ENCODE peak calls at places on chromosomes 7 and 10, in four cellular contexts. Y is GM23248; V is pancreas; C is CD8-positive, alpha-beta T cell. J is an unnamed sample.

GRCh38 chr10:70668454-70668970 is 3.8 kb upstream of the ADAMTS14 start:
- DNase-seq in Y (peak; percentile 48), V (no peak), C (no peak), J (no peak)

GRCh38 chr10:128030498-128031072 is 95.6 kb downstream of the MKI67 start:
- DNase-seq in Y (no peak), V (no peak), C (no peak), J (no peak)

GRCh38 chr10:46992794-46993552 is 81.7 kb downstream of the PTPN20 start:
- DNase-seq in Y (peak; percentile 85), V (no peak), C (no peak), J (peak; percentile 26)

GRCh38 chr10:104216631-104217030 is 15.5 kb downstream of the CFAP43 start:
- DNase-seq in Y (no peak), V (no peak), C (no peak), J (no peak)

GRCh38 chr7:30162133-30162532 is 27.3 kb downstream of the MTURN start:
- DNase-seq in Y (no peak), V (no peak), C (no peak), J (no peak)

GRCh38 chr10:31101123-31101522 is 69.5 kb upstream of the ZNF438 start:
- DNase-seq in Y (peak; percentile 88), V (no peak), C (peak; percentile 39), J (peak; percentile 88)

GRCh38 chr10:11789294-11789693 is 33.9 kb upstream of the PROSER2 start:
- DNase-seq in Y (no peak), V (no peak), C (no peak), J (no peak)

GRCh38 chr7:37714606-37715005 is 31.0 kb downstream of the GPR141 start:
- DNase-seq in Y (no peak), V (no peak), C (no peak), J (no peak)

GRCh38 chr10:88401671-88402347 is 181.3 kb downstream of the RNLS start:
- DNase-seq in Y (peak; percentile 57), V (no peak), C (no peak), J (no peak)

GRCh38 chr10:986137-986825 is 2.0 kb upstream of the GTPBP4 start:
- DNase-seq in Y (peak; percentile 66), V (no peak), C (no peak), J (peak; percentile 26)

GRCh38 chr10:92238586-92239098 is 52.2 kb downstream of the CPEB3 start:
- DNase-seq in Y (peak; percentile 92), V (no peak), C (no peak), J (peak; percentile 90)

GRCh38 chr10:108911814-108912541 is 1011.3 kb downstream of the XPNPEP1 start:
- DNase-seq in Y (peak; percentile 87), V (peak; percentile 86), C (no peak), J (no peak)

GRCh38 chr10:3683560-3683959 is 101.4 kb downstream of the KLF6 start:
- DNase-seq in Y (no peak), V (no peak), C (no peak), J (no peak)

GRCh38 chr7:155538293-155538692 is 8.1 kb downstream of the CNPY1 start:
- DNase-seq in Y (no peak), V (no peak), C (no peak), J (no peak)

GRCh38 chr10:93221521-93221920 is 147.8 kb downstream of the CYP26A1 start:
- DNase-seq in Y (no peak), V (no peak), C (no peak), J (no peak)

GRCh38 chr10:11881477-11882417 is 58.6 kb downstream of the PROSER2 start:
- DNase-seq in Y (peak; percentile 52), V (no peak), C (no peak), J (peak; percentile 90)

GRCh38 chr7:130734525-130735272 is 692 bp upstream of the KLF14 start:
- DNase-seq in Y (no peak), V (no peak), C (no peak), J (no peak)

GRCh38 chr10:70846795-70847194 is 31.0 kb downstream of the SGPL1 start:
- DNase-seq in Y (no peak), V (no peak), C (no peak), J (no peak)

GRCh38 chr7:107180378-107180777 is 11.6 kb downstream of the HBP1 start:
- DNase-seq in Y (peak; percentile 62), V (peak; percentile 65), C (peak; percentile 43), J (peak; percentile 35)

GRCh38 chr7:35253182-35253679 is 669 bp downstream of the TBX20 start:
- DNase-seq in Y (no peak), V (no peak), C (no peak), J (no peak)

GRCh38 chr7:87317691-87318245 is 27.7 kb upstream of the CROT start:
- DNase-seq in Y (no peak), V (no peak), C (no peak), J (no peak)

GRCh38 chr10:82762641-82763040 is 887.6 kb downstream of the NRG3 start:
- DNase-seq in Y (no peak), V (no peak), C (no peak), J (no peak)

GRCh38 chr7:36149694-36150452 is 3.2 kb upstream of the EEPD1 start:
- DNase-seq in Y (no peak), V (no peak), C (no peak), J (peak; percentile 80)

GRCh38 chr10:113958631-113959382 is 84.9 kb upstream of the ADRB1 start:
- DNase-seq in Y (peak; percentile 96), V (no peak), C (no peak), J (peak; percentile 73)

GRCh38 chr10:51523440-51523839 is 176.0 kb downstream of the CSTF2T start:
- DNase-seq in Y (no peak), V (no peak), C (no peak), J (no peak)

GRCh38 chr10:88165849-88166271 is 302.4 kb downstream of the PTEN start:
- DNase-seq in Y (peak; percentile 85), V (no peak), C (no peak), J (no peak)

GRCh38 chr10:90112681-90113080 is 411.3 kb downstream of the KIF20B start:
- DNase-seq in Y (no peak), V (no peak), C (no peak), J (no peak)

GRCh38 chr10:114856544-114857287 is 35.1 kb downstream of the FHIP2A start:
- DNase-seq in Y (peak; percentile 85), V (no peak), C (no peak), J (peak; percentile 12)

GRCh38 chr10:76010703-76011102 is 579.3 kb downstream of the LRMDA start:
- DNase-seq in Y (no peak), V (no peak), C (no peak), J (no peak)

GRCh38 chr7:2638224-2638991 is 6.6 kb downstream of the TTYH3 start:
- DNase-seq in Y (peak; percentile 92), V (no peak), C (no peak), J (no peak)

GRCh38 chr7:92645531-92646061 is 55.4 kb upstream of the FAM133B start:
- DNase-seq in Y (no peak), V (no peak), C (no peak), J (peak; percentile 21)

DNA sequence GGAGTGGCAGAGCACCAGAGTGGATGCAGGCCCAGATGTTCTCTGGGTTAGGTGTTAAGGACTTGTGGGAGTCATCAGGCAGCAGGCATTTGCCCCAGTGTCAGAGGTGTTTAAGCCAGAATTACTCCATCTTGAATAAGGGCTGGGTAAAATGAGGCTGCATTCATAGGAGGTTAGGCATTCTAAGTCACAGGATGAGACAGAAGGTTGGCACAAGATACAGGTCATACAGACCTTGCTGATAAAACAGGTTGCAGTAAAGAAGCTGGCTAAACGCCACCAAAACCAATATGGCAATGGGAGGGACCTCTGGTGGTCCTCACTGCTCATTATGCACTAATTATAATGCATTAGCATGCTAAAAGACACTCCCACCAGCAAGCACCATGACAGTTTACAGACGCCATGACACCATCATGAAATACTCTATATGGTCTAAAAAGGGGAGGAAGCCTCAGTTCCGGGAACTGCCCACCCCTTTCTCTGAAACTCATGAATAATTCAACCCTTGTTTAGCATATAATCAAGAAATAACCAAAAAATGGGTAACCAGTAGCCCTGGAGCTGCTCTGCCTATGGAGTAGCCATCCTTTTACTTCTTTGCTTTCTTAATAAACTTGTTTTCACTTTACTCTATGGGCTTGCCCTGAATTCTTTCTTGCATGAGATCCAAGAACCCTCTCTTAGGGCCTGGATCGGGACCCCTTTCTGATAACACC is 882 bp upstream of the LRRC61 start:
- DNase-seq in Y (no peak), V (no peak), C (no peak), J (peak; percentile 58)
- H3K27ac ChIP-seq in Y (no peak overlapping the region), V (peak overlapping the region; percentile 99), C (peak overlapping the region; percentile 74), J (peak overlapping the region; percentile 83)

DNA sequence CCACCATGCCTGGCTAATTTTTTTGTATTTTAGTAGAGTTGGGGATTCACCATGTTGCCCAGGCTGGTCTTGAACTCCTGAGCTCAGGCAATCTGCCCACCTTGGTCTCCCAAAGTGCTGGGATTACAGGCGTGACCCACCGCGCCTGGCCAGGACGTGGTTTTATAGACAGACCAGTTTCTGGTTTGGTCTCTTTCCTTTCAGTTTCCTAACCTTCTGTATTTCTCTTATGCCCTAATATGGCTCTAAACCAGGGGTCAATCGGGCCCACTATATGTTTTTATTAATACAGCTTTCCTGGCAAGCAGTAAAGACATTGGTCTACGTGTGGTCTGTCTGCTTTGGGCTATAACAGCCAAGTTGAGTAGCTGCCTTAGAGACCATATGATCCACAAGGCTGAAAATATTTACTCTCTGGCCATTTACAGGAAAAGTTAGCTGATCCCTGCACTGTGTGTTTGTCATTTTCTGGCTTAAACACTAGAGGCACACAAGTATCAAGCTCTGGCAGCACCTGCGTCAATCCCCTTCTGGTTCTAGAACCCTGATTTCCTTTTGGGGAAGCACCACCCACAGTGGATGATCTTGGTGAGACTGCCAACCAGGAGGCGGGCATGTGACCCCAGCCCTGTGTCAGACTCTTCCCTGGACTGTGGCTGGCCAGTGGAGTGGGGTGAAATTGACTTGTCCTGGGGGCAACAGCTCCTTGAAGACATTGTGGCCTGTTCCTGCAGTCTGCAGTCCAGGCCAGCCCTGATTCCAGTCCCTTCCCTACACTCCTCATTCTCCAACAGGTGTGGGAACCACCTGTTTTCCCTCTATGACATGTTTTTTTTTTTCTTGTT is 497.2 kb downstream of the PLXNA4 start:
- DNase-seq in Y (no peak), V (no peak), C (no peak), J (no peak)
- H3K27ac ChIP-seq in Y (no peak overlapping the region), V (no peak overlapping the region), C (no peak overlapping the region), J (no peak overlapping the region)

GRCh38 chr10:96509017-96509641 is 4.6 kb downstream of the TLL2 start:
- DNase-seq in Y (peak; percentile 86), V (no peak), C (no peak), J (no peak)

GRCh38 chr10:96507044-96507443 is 6.7 kb downstream of the TLL2 start:
- DNase-seq in Y (no peak), V (no peak), C (no peak), J (no peak)

GRCh38 chr10:96502561-96503267 is 11.0 kb downstream of the TLL2 start:
- DNase-seq in Y (no peak), V (no peak), C (no peak), J (no peak)

GRCh38 chr10:96501985-96502384 is 11.7 kb downstream of the TLL2 start:
- DNase-seq in Y (no peak), V (no peak), C (no peak), J (peak; percentile 22)

GRCh38 chr10:96505150-96506136 is 8.3 kb downstream of the TLL2 start:
- DNase-seq in Y (no peak), V (no peak), C (no peak), J (no peak)
- H3K27ac ChIP-seq in Y (no peak overlapping the region), V (no peak overlapping the region), C (no peak overlapping the region), J (no peak overlapping the region)

GRCh38 chr10:133281084-133281483 is 4.4 kb upstream of the ADAM8 start:
- DNase-seq in Y (no peak), V (no peak), C (no peak), J (no peak)

GRCh38 chr10:133280391-133281059 is 3.9 kb upstream of the ADAM8 start:
- DNase-seq in Y (no peak), V (no peak), C (no peak), J (no peak)

GRCh38 chr10:133279266-133279960 is 2.7 kb upstream of the ADAM8 start:
- DNase-seq in Y (no peak), V (no peak), C (no peak), J (no peak)

GRCh38 chr10:133278577-133279265 is 2.1 kb upstream of the ADAM8 start:
- DNase-seq in Y (no peak), V (peak; percentile 78), C (peak; percentile 51), J (peak; percentile 91)

GRCh38 chr10:133279961-133280283 is 3.3 kb upstream of the ADAM8 start:
- DNase-seq in Y (no peak), V (no peak), C (no peak), J (no peak)
- H3K27ac ChIP-seq in Y (no peak overlapping the region), V (no peak overlapping the region), C (no peak overlapping the region), J (peak overlapping the region; percentile 89)